ENCODE peak calls at places on chromosome 2, in seven cellular contexts. A, P, X, E, O, G and U are unnamed samples.

GRCh38 chr2:201661366-201661765 is 18.1 kb upstream of the TMEM237 start:
- DNase-seq in A (no peak), P (no peak), X (no peak), E (no peak), O (peak), G (no peak), U (no peak)

GRCh38 chr2:96506907-96507240 is 1.7 kb upstream of the NEURL3 start:
- DNase-seq in A (no peak), P (no peak), X (no peak), E (no peak), O (no peak), G (no peak), U (no peak)

GRCh38 chr2:149313512-149313972 is 16.8 kb upstream of the LYPD6 start:
- DNase-seq in A (no peak), P (peak), X (peak), E (no peak), O (peak), G (peak), U (no peak)

GRCh38 chr2:62631160-62632085 is 74.1 kb upstream of the EHBP1 start:
- DNase-seq in A (no peak), P (no peak), X (peak), E (no peak), O (no peak), G (peak), U (no peak)

GRCh38 chr2:237319086-237319820 is 94.7 kb downstream of the COL6A3 start:
- DNase-seq in A (no peak), P (no peak), X (no peak), E (no peak), O (no peak), G (no peak), U (no peak)

GRCh38 chr2:28643324-28643723 is 108.3 kb upstream of the PPP1CB start:
- DNase-seq in A (no peak), P (no peak), X (no peak), E (peak), O (no peak), G (peak), U (no peak)

GRCh38 chr2:72999729-73000725 is 71.5 kb downstream of the SFXN5 start:
- DNase-seq in A (no peak), P (no peak), X (peak), E (peak), O (peak), G (no peak), U (no peak)

GRCh38 chr2:122210898-122211605 is 455.6 kb downstream of the TSN start:
- DNase-seq in A (no peak), P (no peak), X (peak), E (no peak), O (no peak), G (no peak), U (no peak)

GRCh38 chr2:189252991-189253680 is 73.6 kb upstream of the COL5A2 start:
- DNase-seq in A (no peak), P (no peak), X (no peak), E (no peak), O (no peak), G (no peak), U (no peak)

GRCh38 chr2:129069875-129070594 is 751.4 kb upstream of the HS6ST1 start:
- DNase-seq in A (no peak), P (no peak), X (no peak), E (no peak), O (no peak), G (peak), U (no peak)

GRCh38 chr2:2639251-2640139 is 308.4 kb upstream of the MYT1L start:
- DNase-seq in A (no peak), P (no peak), X (no peak), E (peak), O (no peak), G (no peak), U (no peak)

GRCh38 chr2:223768179-223768578 is 69.2 kb downstream of the AP1S3 start:
- DNase-seq in A (no peak), P (no peak), X (no peak), E (no peak), O (no peak), G (no peak), U (no peak)

GRCh38 chr2:216348909-216349308 is 23.4 kb downstream of the MARCHF4 start:
- DNase-seq in A (no peak), P (no peak), X (peak), E (no peak), O (peak), G (no peak), U (no peak)

GRCh38 chr2:239002960-239003932 is 155.4 kb downstream of the TWIST2 start:
- DNase-seq in A (no peak), P (no peak), X (no peak), E (no peak), O (peak), G (no peak), U (no peak)

GRCh38 chr2:73176205-73176880 is 26.0 kb upstream of the NOTO start:
- DNase-seq in A (no peak), P (no peak), X (no peak), E (no peak), O (peak), G (peak), U (no peak)

GRCh38 chr2:82968381-82968780 is 1490.7 kb downstream of the SUCLG1 start:
- DNase-seq in A (no peak), P (no peak), X (no peak), E (no peak), O (peak), G (no peak), U (no peak)

GRCh38 chr2:163715199-163715598 is 20.6 kb downstream of the FIGN start:
- DNase-seq in A (no peak), P (no peak), X (no peak), E (no peak), O (no peak), G (no peak), U (no peak)

GRCh38 chr2:120736202-120736954 is 710 bp downstream of the GLI2 start:
- DNase-seq in A (no peak), P (peak), X (no peak), E (peak), O (no peak), G (no peak), U (peak)

DNA sequence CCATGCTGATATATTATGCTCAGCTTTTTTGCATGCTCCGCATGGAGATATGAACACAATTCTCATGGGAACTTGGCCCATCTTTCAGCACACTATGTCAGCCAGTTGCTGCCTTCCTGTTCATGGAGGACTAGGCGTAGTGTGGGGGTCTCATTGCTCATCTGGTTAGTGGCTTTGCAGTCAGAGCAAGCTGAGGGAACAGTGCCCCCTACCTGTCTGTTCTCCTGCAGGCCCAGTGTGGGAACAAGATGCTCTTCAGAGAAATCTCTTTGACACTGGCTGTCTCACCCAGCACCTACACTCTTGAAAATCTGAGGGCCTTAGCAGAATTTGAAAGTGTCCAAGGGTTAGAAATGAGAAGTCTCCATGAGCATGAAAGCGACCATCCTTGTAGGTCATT is 47.1 kb downstream of the SPTBN1 start:
- DNase-seq in A (no peak), P (peak), X (no peak), E (no peak), O (peak), G (peak), U (no peak)
- TF ChIP-seq CTCF in A (peak), P (peak), X (peak), E (no peak), O (peak), G (peak), U (peak)

GRCh38 chr2:68225119-68225632 is 27.2 kb downstream of the PPP3R1 start:
- DNase-seq in A (no peak), P (peak), X (no peak), E (no peak), O (peak), G (peak), U (no peak)
- TF ChIP-seq CTCF in A (no peak), P (no peak), X (no peak), E (no peak), O (peak), G (peak), U (peak)

GRCh38 chr2:144529841-144530240 is 9.9 kb upstream of the ZEB2 start:
- DNase-seq in A (no peak), P (no peak), X (no peak), E (no peak), O (peak), G (no peak), U (no peak)
- TF ChIP-seq CTCF in A (no peak), P (no peak), X (no peak), E (no peak), O (no peak), G (no peak), U (no peak)

GRCh38 chr2:200159829-200160781 is 146.4 kb upstream of the SPATS2L start:
- DNase-seq in A (no peak), P (no peak), X (peak), E (no peak), O (peak), G (no peak), U (no peak)

GRCh38 chr2:200156140-200156858 is 150.2 kb upstream of the SPATS2L start:
- DNase-seq in A (no peak), P (no peak), X (peak), E (no peak), O (peak), G (peak), U (no peak)

GRCh38 chr2:200159366-200159720 is 147.2 kb upstream of the SPATS2L start:
- DNase-seq in A (no peak), P (no peak), X (peak), E (no peak), O (no peak), G (no peak), U (no peak)

GRCh38 chr2:200161458-200161857 is 145.0 kb upstream of the SPATS2L start:
- DNase-seq in A (no peak), P (no peak), X (no peak), E (no peak), O (no peak), G (no peak), U (no peak)

DNA sequence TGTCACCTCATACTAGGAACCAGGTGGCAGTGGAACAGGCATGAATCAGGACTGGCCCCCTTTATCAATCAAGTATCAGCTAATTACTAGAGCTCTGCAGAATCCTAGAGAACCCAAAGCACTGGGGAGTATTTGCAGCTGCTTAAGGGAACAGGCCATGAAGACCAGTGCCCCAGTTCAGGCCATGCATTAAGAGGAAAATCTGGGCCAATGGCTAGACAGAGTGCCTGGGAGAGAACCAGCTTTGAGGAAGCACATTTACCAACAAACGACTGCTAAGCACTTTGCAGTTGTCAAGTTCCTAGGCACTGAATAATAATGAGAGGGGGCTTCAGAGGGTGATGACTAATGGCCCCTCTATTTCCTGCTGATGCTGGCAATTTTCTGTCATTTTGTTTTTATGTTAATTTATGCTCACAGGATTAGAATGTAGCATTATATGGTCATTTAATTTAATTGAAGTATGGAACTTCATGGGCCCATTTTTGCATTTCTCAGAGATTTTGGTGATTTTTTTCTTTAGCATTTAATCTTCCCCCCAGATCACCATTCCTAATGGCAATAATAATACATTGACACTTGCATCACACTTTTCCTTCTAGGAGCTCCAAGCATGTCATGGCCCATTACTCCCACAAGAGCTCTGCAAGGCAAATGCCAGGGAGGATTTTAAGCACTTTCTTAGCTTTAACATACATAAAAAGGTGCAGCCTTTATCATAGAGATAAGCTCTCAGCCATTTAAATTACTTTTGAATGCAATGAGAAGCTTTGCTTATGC is 147.7 kb upstream of the SPATS2L start:
- DNase-seq in A (no peak), P (no peak), X (no peak), E (no peak), O (no peak), G (no peak), U (no peak)
- TF ChIP-seq CTCF in A (no peak), P (peak), X (no peak), E (no peak), O (no peak), G (no peak), U (no peak)

GRCh38 chr2:52956766-52957165 is 810.8 kb upstream of the CHAC2 start:
- DNase-seq in A (no peak), P (no peak), X (no peak), E (no peak), O (no peak), G (no peak), U (no peak)
- TF ChIP-seq CTCF in A (no peak), P (peak), X (no peak), E (no peak), O (no peak), G (no peak), U (no peak)

GRCh38 chr2:144774786-144775185 is 254.9 kb upstream of the ZEB2 start:
- DNase-seq in A (no peak), P (no peak), X (no peak), E (no peak), O (no peak), G (no peak), U (no peak)
- TF ChIP-seq CTCF in A (no peak), P (no peak), X (no peak), E (no peak), O (no peak), G (no peak), U (no peak)

GRCh38 chr2:213490087-213490486 is 205.8 kb downstream of the SPAG16 start:
- DNase-seq in A (no peak), P (no peak), X (no peak), E (no peak), O (no peak), G (no peak), U (no peak)
- TF ChIP-seq CTCF in A (peak), P (peak), X (no peak), E (no peak), O (no peak), G (no peak), U (no peak)

DNA sequence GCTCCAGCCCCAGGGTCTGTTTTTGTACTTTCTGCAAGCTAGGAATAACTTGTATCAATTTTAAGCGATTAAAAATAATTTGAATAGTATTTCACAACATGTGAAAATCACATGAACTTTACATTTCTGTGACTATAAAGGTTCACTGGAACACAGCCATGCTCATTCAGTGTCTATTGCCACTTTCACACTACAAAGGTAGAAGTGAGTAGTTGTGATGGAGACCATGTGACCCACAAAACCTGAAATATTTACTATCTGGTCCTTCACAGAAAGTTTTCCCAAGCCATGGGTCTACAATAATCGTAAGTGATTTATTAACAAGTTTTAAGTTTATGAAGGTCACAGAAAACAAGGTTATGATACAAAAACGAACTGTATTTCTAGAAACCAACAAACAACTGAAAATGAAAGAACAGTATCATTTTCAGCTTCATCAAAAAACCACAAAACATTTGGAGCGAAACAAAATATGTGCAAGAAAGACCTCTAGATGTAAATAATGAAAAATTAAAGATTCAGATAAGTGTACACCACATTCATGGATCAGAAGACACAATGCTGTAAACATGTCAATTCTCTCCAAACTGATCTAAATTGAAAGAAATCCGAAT is 68.9 kb upstream of the DNER start:
- DNase-seq in A (no peak), P (no peak), X (no peak), E (no peak), O (no peak), G (no peak), U (no peak)
- TF ChIP-seq CTCF in A (no peak), P (no peak), X (no peak), E (no peak), O (no peak), G (no peak), U (no peak)

GRCh38 chr2:200658278-200658864 is 72.6 kb downstream of the AOX1 start:
- DNase-seq in A (no peak), P (no peak), X (no peak), E (no peak), O (no peak), G (no peak), U (no peak)
- TF ChIP-seq CTCF in A (no peak), P (no peak), X (no peak), E (no peak), O (no peak), G (peak), U (peak)